ENCODE peak calls at places on chromosomes 12 and 14, in ten cellular contexts. One of them, this sample, is unnamed.

GRCh38 chr12:51883998-51884675 is 3.8 kb upstream of the ANKRD33 start:
- DNase-seq in H1: no peak
- DNase-seq in Panc1: no peak
- DNase-seq in naive thymus-derived CD4-positive, alpha-beta T cell: no peak
- DNase-seq in effector memory CD4-positive, alpha-beta T cell: no peak
- DNase-seq in SK-N-SH: no peak
- DNase-seq in Karpas-422: no peak
- DNase-seq in transverse colon: no peak
- DNase-seq in left ventricle myocardium inferior: no peak
- DNase-seq in cardiac muscle cell: no peak
- DNase-seq in this sample: no peak

GRCh38 chr14:70188608-70189540 is at the start of gene SLC8A3:
- DNase-seq in transverse colon: no peak
- DNase-seq in Panc1: no peak
- DNase-seq in cardiac muscle cell: peak; percentile 67
- DNase-seq in Karpas-422: no peak
- DNase-seq in naive thymus-derived CD4-positive, alpha-beta T cell: no peak
- DNase-seq in effector memory CD4-positive, alpha-beta T cell: no peak
- DNase-seq in H1: no peak
- DNase-seq in SK-N-SH: peak; percentile 85
- DNase-seq in left ventricle myocardium inferior: no peak
- DNase-seq in this sample: no peak

GRCh38 chr14:95286649-95287048 is 33.1 kb downstream of the CLMN start:
- DNase-seq in Panc1: no peak
- DNase-seq in left ventricle myocardium inferior: no peak
- DNase-seq in H1: no peak
- DNase-seq in Karpas-422: peak; percentile 92
- DNase-seq in cardiac muscle cell: no peak
- DNase-seq in naive thymus-derived CD4-positive, alpha-beta T cell: no peak
- DNase-seq in effector memory CD4-positive, alpha-beta T cell: no peak
- DNase-seq in SK-N-SH: no peak
- DNase-seq in transverse colon: peak; percentile 38
- DNase-seq in this sample: no peak

GRCh38 chr14:63764103-63764502 is 36.2 kb upstream of the SGPP1 start:
- DNase-seq in SK-N-SH: no peak
- DNase-seq in transverse colon: no peak
- DNase-seq in Karpas-422: no peak
- DNase-seq in left ventricle myocardium inferior: no peak
- DNase-seq in Panc1: no peak
- DNase-seq in effector memory CD4-positive, alpha-beta T cell: no peak
- DNase-seq in H1: no peak
- DNase-seq in naive thymus-derived CD4-positive, alpha-beta T cell: no peak
- DNase-seq in cardiac muscle cell: no peak
- DNase-seq in this sample: no peak

GRCh38 chr14:105023791-105024480 is 3.1 kb upstream of the CDCA4 start:
- DNase-seq in naive thymus-derived CD4-positive, alpha-beta T cell: no peak
- DNase-seq in cardiac muscle cell: no peak
- DNase-seq in left ventricle myocardium inferior: no peak
- DNase-seq in Panc1: peak; percentile 79
- DNase-seq in SK-N-SH: no peak
- DNase-seq in effector memory CD4-positive, alpha-beta T cell: no peak
- DNase-seq in transverse colon: no peak
- DNase-seq in H1: no peak
- DNase-seq in Karpas-422: no peak
- DNase-seq in this sample: no peak

GRCh38 chr14:67916430-67916829 is 96.9 kb downstream of the RAD51B start:
- DNase-seq in Panc1: no peak
- DNase-seq in Karpas-422: no peak
- DNase-seq in H1: no peak
- DNase-seq in left ventricle myocardium inferior: no peak
- DNase-seq in naive thymus-derived CD4-positive, alpha-beta T cell: no peak
- DNase-seq in cardiac muscle cell: no peak
- DNase-seq in effector memory CD4-positive, alpha-beta T cell: no peak
- DNase-seq in transverse colon: no peak
- DNase-seq in SK-N-SH: no peak
- DNase-seq in this sample: no peak

GRCh38 chr14:104001003-104001402 is 58.7 kb upstream of the RD3L start:
- DNase-seq in cardiac muscle cell: peak; percentile 9
- DNase-seq in Karpas-422: peak; percentile 67
- DNase-seq in H1: no peak
- DNase-seq in effector memory CD4-positive, alpha-beta T cell: no peak
- DNase-seq in transverse colon: no peak
- DNase-seq in SK-N-SH: peak; percentile 47
- DNase-seq in left ventricle myocardium inferior: no peak
- DNase-seq in naive thymus-derived CD4-positive, alpha-beta T cell: no peak
- DNase-seq in Panc1: no peak
- DNase-seq in this sample: no peak

GRCh38 chr12:112820796-112821195 is 29.2 kb downstream of the RPH3A start:
- DNase-seq in H1: no peak
- DNase-seq in Panc1: no peak
- DNase-seq in transverse colon: no peak
- DNase-seq in Karpas-422: no peak
- DNase-seq in naive thymus-derived CD4-positive, alpha-beta T cell: no peak
- DNase-seq in SK-N-SH: no peak
- DNase-seq in effector memory CD4-positive, alpha-beta T cell: no peak
- DNase-seq in cardiac muscle cell: no peak
- DNase-seq in left ventricle myocardium inferior: no peak
- DNase-seq in this sample: no peak

GRCh38 chr12:80937391-80938238 is at the start of gene LIN7A:
- DNase-seq in effector memory CD4-positive, alpha-beta T cell: no peak
- DNase-seq in Panc1: no peak
- DNase-seq in left ventricle myocardium inferior: peak; percentile 67
- DNase-seq in H1: peak; percentile 10
- DNase-seq in naive thymus-derived CD4-positive, alpha-beta T cell: no peak
- DNase-seq in cardiac muscle cell: peak; percentile 76
- DNase-seq in SK-N-SH: peak; percentile 33
- DNase-seq in Karpas-422: no peak
- DNase-seq in transverse colon: peak; percentile 14
- DNase-seq in this sample: peak; percentile 35

GRCh38 chr12:118064608-118065007 is 3.6 kb upstream of the WSB2 start:
- DNase-seq in naive thymus-derived CD4-positive, alpha-beta T cell: no peak
- DNase-seq in left ventricle myocardium inferior: no peak
- DNase-seq in transverse colon: no peak
- DNase-seq in H1: no peak
- DNase-seq in cardiac muscle cell: no peak
- DNase-seq in SK-N-SH: peak; percentile 52
- DNase-seq in Panc1: no peak
- DNase-seq in effector memory CD4-positive, alpha-beta T cell: no peak
- DNase-seq in Karpas-422: peak; percentile 63
- DNase-seq in this sample: no peak

GRCh38 chr14:49641697-49642129 is 6.7 kb upstream of the DNAAF2 start:
- DNase-seq in H1: no peak
- DNase-seq in naive thymus-derived CD4-positive, alpha-beta T cell: no peak
- DNase-seq in Panc1: no peak
- DNase-seq in Karpas-422: no peak
- DNase-seq in transverse colon: peak; percentile 78
- DNase-seq in effector memory CD4-positive, alpha-beta T cell: no peak
- DNase-seq in left ventricle myocardium inferior: no peak
- DNase-seq in cardiac muscle cell: no peak
- DNase-seq in SK-N-SH: no peak
- DNase-seq in this sample: no peak

GRCh38 chr12:5392961-5393360 is 38.9 kb upstream of the NTF3 start:
- DNase-seq in Karpas-422: no peak
- DNase-seq in SK-N-SH: no peak
- DNase-seq in naive thymus-derived CD4-positive, alpha-beta T cell: no peak
- DNase-seq in left ventricle myocardium inferior: no peak
- DNase-seq in H1: no peak
- DNase-seq in Panc1: no peak
- DNase-seq in cardiac muscle cell: no peak
- DNase-seq in effector memory CD4-positive, alpha-beta T cell: no peak
- DNase-seq in transverse colon: no peak
- DNase-seq in this sample: no peak

GRCh38 chr12:57864811-57865751 is 18.6 kb upstream of the CTDSP2 start:
- DNase-seq in Karpas-422: no peak
- DNase-seq in Panc1: no peak
- DNase-seq in H1: no peak
- DNase-seq in cardiac muscle cell: peak; percentile 65
- DNase-seq in transverse colon: peak; percentile 82
- DNase-seq in SK-N-SH: no peak
- DNase-seq in effector memory CD4-positive, alpha-beta T cell: no peak
- DNase-seq in left ventricle myocardium inferior: peak; percentile 83
- DNase-seq in naive thymus-derived CD4-positive, alpha-beta T cell: no peak
- DNase-seq in this sample: peak; percentile 78

GRCh38 chr12:29762637-29763300 is 21.0 kb downstream of the TMTC1 start:
- DNase-seq in cardiac muscle cell: no peak
- DNase-seq in SK-N-SH: no peak
- DNase-seq in Panc1: no peak
- DNase-seq in Karpas-422: no peak
- DNase-seq in transverse colon: no peak
- DNase-seq in naive thymus-derived CD4-positive, alpha-beta T cell: no peak
- DNase-seq in H1: no peak
- DNase-seq in left ventricle myocardium inferior: peak; percentile 64
- DNase-seq in effector memory CD4-positive, alpha-beta T cell: no peak
- DNase-seq in this sample: no peak

DNA sequence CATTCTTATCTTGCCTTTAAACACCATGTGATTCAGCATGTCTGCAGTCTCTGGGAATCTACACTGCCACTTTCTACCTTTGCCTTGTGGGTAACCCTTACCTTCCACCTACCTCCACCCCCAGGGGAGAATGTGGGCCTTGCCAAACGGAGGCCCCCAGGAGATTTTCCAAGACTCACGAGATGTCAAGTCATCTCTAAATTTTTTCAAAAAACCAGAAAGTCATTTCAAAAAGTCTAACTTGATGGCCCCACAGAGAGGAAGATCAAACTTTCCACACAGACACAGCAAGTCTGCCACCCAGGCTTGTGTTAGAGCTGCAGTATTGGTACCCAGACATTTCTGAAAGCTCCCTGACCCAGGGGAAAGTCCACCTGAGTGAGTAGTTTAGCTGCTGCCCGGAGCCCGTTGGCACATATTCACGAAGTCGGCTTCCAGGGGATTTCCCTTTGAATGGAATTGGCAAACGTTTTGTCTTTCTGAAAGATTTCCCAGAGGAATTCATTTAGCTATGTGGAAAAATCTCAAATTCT is 4.6 kb upstream of the PSMA6 start:
- DNase-seq in Panc1: no peak
- DNase-seq in transverse colon: peak; percentile 12
- DNase-seq in H1: no peak
- DNase-seq in left ventricle myocardium inferior: no peak
- DNase-seq in SK-N-SH: no peak
- DNase-seq in effector memory CD4-positive, alpha-beta T cell: peak; percentile 11
- DNase-seq in cardiac muscle cell: no peak
- DNase-seq in naive thymus-derived CD4-positive, alpha-beta T cell: no peak
- DNase-seq in Karpas-422: peak; percentile 63
- DNase-seq in this sample: no peak
- H3K4me3 ChIP-seq in Panc1: no peak overlapping the region
- H3K4me3 ChIP-seq in transverse colon: no peak overlapping the region
- H3K4me3 ChIP-seq in H1: no peak overlapping the region
- H3K4me3 ChIP-seq in left ventricle myocardium inferior: no peak overlapping the region
- H3K4me3 ChIP-seq in SK-N-SH: no peak overlapping the region
- H3K4me3 ChIP-seq in effector memory CD4-positive, alpha-beta T cell: no peak overlapping the region
- H3K4me3 ChIP-seq in cardiac muscle cell: no peak overlapping the region
- H3K4me3 ChIP-seq in naive thymus-derived CD4-positive, alpha-beta T cell: no peak overlapping the region
- H3K4me3 ChIP-seq in Karpas-422: no peak overlapping the region
- H3K4me3 ChIP-seq in this sample: no peak overlapping the region

DNA sequence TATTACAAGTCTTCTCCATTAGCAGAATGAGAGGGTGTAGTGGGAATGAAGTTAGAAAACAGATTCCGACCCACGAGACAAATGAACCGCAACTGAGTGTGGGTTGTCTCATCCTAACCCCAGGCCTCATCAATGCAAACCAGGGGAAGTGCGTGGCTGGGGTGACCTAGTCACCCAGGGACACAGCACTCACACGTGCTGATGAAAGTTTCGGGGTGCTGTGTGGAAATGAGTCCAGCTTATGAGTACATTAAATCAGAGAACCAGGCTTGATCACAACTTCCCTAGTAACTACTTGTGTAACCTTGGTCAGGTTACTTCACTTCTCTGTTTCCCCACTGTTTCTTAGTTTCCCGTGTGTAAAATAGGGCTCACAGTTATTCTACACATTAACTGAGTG is 95.5 kb upstream of the CDKN3 start:
- DNase-seq in transverse colon: no peak
- DNase-seq in SK-N-SH: no peak
- DNase-seq in effector memory CD4-positive, alpha-beta T cell: no peak
- DNase-seq in left ventricle myocardium inferior: no peak
- DNase-seq in cardiac muscle cell: no peak
- DNase-seq in Karpas-422: no peak
- DNase-seq in H1: no peak
- DNase-seq in naive thymus-derived CD4-positive, alpha-beta T cell: no peak
- DNase-seq in Panc1: no peak
- DNase-seq in this sample: no peak
- H3K27me3 ChIP-seq in transverse colon: no peaks in the 10 kb centered on the region
- H3K27me3 ChIP-seq in SK-N-SH: no peaks in the 10 kb centered on the region
- H3K27me3 ChIP-seq in effector memory CD4-positive, alpha-beta T cell: no peaks in the 10 kb centered on the region
- H3K27me3 ChIP-seq in left ventricle myocardium inferior: peaks cover 10% of the 10 kb centered on the region
- H3K27me3 ChIP-seq in cardiac muscle cell: no peaks in the 10 kb centered on the region
- H3K27me3 ChIP-seq in Karpas-422: peaks cover 5% of the 10 kb centered on the region
- H3K27me3 ChIP-seq in H1: no peaks in the 10 kb centered on the region
- H3K27me3 ChIP-seq in naive thymus-derived CD4-positive, alpha-beta T cell: no peaks in the 10 kb centered on the region
- H3K27me3 ChIP-seq in Panc1: no peaks in the 10 kb centered on the region
- H3K27me3 ChIP-seq in this sample: no peaks in the 10 kb centered on the region

GRCh38 chr14:65210118-65210826 is 108.0 kb upstream of the MAX start:
- DNase-seq in effector memory CD4-positive, alpha-beta T cell: no peak
- DNase-seq in transverse colon: no peak
- DNase-seq in H1: no peak
- DNase-seq in Karpas-422: no peak
- DNase-seq in Panc1: no peak
- DNase-seq in naive thymus-derived CD4-positive, alpha-beta T cell: no peak
- DNase-seq in SK-N-SH: no peak
- DNase-seq in cardiac muscle cell: no peak
- DNase-seq in left ventricle myocardium inferior: no peak
- DNase-seq in this sample: no peak
- H3K4me1 ChIP-seq in effector memory CD4-positive, alpha-beta T cell: peaks cover 51% of the 10 kb centered on the region
- H3K4me1 ChIP-seq in transverse colon: no peaks in the 10 kb centered on the region
- H3K4me1 ChIP-seq in H1: no peaks in the 10 kb centered on the region
- H3K4me1 ChIP-seq in Karpas-422: peaks cover 68% of the 10 kb centered on the region
- H3K4me1 ChIP-seq in Panc1: no peaks in the 10 kb centered on the region
- H3K4me1 ChIP-seq in naive thymus-derived CD4-positive, alpha-beta T cell: peaks cover 42% of the 10 kb centered on the region
- H3K4me1 ChIP-seq in SK-N-SH: peaks cover 10% of the 10 kb centered on the region
- H3K4me1 ChIP-seq in cardiac muscle cell: peaks cover 9% of the 10 kb centered on the region
- H3K4me1 ChIP-seq in left ventricle myocardium inferior: peaks cover 10% of the 10 kb centered on the region
- H3K4me1 ChIP-seq in this sample: no peaks in the 10 kb centered on the region

GRCh38 chr12:16473610-16474326 is 126.3 kb downstream of the MGST1 start:
- DNase-seq in left ventricle myocardium inferior: no peak
- DNase-seq in naive thymus-derived CD4-positive, alpha-beta T cell: no peak
- DNase-seq in SK-N-SH: no peak
- DNase-seq in Karpas-422: no peak
- DNase-seq in H1: no peak
- DNase-seq in cardiac muscle cell: no peak
- DNase-seq in Panc1: no peak
- DNase-seq in effector memory CD4-positive, alpha-beta T cell: no peak
- DNase-seq in transverse colon: no peak
- DNase-seq in this sample: no peak

GRCh38 chr12:16475521-16475920 is 128.1 kb downstream of the MGST1 start:
- DNase-seq in Karpas-422: no peak
- DNase-seq in SK-N-SH: no peak
- DNase-seq in effector memory CD4-positive, alpha-beta T cell: no peak
- DNase-seq in naive thymus-derived CD4-positive, alpha-beta T cell: no peak
- DNase-seq in transverse colon: no peak
- DNase-seq in left ventricle myocardium inferior: no peak
- DNase-seq in Panc1: no peak
- DNase-seq in cardiac muscle cell: no peak
- DNase-seq in H1: no peak
- DNase-seq in this sample: no peak

DNA sequence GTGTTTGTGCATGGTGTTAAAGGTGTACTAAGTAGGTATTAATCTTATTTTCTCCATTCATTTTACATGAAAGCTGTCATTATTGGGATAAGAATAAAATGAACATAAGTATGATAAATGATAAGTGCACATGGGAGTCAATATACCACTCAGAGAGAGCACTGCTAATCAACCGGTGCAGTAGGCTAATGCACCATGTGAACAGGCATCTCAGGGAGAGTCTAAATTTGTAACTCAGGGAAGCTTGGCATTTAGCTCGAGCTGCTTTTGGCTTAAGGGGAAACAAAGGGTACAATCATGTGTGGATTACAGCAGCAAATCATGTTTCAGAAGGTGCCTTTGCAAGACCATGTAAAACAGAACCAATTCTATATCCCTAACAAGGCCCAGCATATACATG is 127.4 kb downstream of the MGST1 start:
- DNase-seq in effector memory CD4-positive, alpha-beta T cell: no peak
- DNase-seq in H1: no peak
- DNase-seq in transverse colon: no peak
- DNase-seq in cardiac muscle cell: peak; percentile 23
- DNase-seq in SK-N-SH: no peak
- DNase-seq in left ventricle myocardium inferior: no peak
- DNase-seq in Panc1: no peak
- DNase-seq in naive thymus-derived CD4-positive, alpha-beta T cell: no peak
- DNase-seq in Karpas-422: no peak
- DNase-seq in this sample: no peak
- H3K4me3 ChIP-seq in effector memory CD4-positive, alpha-beta T cell: no peak overlapping the region
- H3K4me3 ChIP-seq in H1: no peak overlapping the region
- H3K4me3 ChIP-seq in transverse colon: no peak overlapping the region
- H3K4me3 ChIP-seq in cardiac muscle cell: no peak overlapping the region
- H3K4me3 ChIP-seq in SK-N-SH: no peak overlapping the region
- H3K4me3 ChIP-seq in left ventricle myocardium inferior: no peak overlapping the region
- H3K4me3 ChIP-seq in Panc1: no peak overlapping the region
- H3K4me3 ChIP-seq in naive thymus-derived CD4-positive, alpha-beta T cell: no peak overlapping the region
- H3K4me3 ChIP-seq in Karpas-422: no peak overlapping the region
- H3K4me3 ChIP-seq in this sample: no peak overlapping the region